ENCODE peak calls at places on chromosome 15, in four cellular contexts. R is B cell, X is NCI-H2081, B is activated T-cell treated with anti-CD3 and anti-CD28 coated beads for 24 hours. E is an unnamed sample.

GRCh38 chr15:78055923-78056713 is 21.4 kb downstream of the TBC1D2B start:
- DNase-seq in X (no peak), R (no peak), B (no peak), E (no peak)

GRCh38 chr15:57167821-57168395 is 208.4 kb upstream of the CGNL1 start:
- DNase-seq in B (no peak), R (no peak), X (no peak), E (no peak)

GRCh38 chr15:100311099-100311751 is 30.6 kb downstream of the ADAMTS17 start:
- DNase-seq in X (no peak), B (no peak), R (no peak), E (no peak)

GRCh38 chr15:36970522-36970921 is 129.8 kb downstream of the MEIS2 start:
- DNase-seq in X (peak; percentile 52), B (no peak), R (no peak), E (peak; percentile 89)

GRCh38 chr15:81317642-81318017 is 6.3 kb downstream of the STARD5 start:
- DNase-seq in R (no peak), X (no peak), B (no peak), E (no peak)

GRCh38 chr15:68228143-68228970 is 1.2 kb downstream of the CLN6 start:
- DNase-seq in B (no peak), R (no peak), X (no peak), E (no peak)

GRCh38 chr15:42511010-42511396 is 15.6 kb downstream of the SNAP23 start:
- DNase-seq in R (no peak), X (no peak), B (no peak), E (no peak)

GRCh38 chr15:68315495-68316007 is 38.0 kb downstream of the FEM1B start:
- DNase-seq in R (no peak), B (no peak), X (peak; percentile 19), E (no peak)

GRCh38 chr15:72047020-72047419 is 70.9 kb downstream of the MYO9A start:
- DNase-seq in R (no peak), B (no peak), X (no peak), E (no peak)

GRCh38 chr15:62848631-62849050 is 193.9 kb upstream of the TPM1 start:
- DNase-seq in R (no peak), B (no peak), X (no peak), E (no peak)

GRCh38 chr15:42137461-42138261 is 18.8 kb downstream of the PLA2G4F start:
- DNase-seq in R (no peak), B (no peak), X (peak; percentile 47), E (peak; percentile 43)

GRCh38 chr15:52262364-52262763 is 33.2 kb downstream of the MYO5C start:
- DNase-seq in B (no peak), X (no peak), R (no peak), E (no peak)

GRCh38 chr15:45425135-45425534 is 46.8 kb upstream of the GATM start:
- DNase-seq in X (no peak), B (no peak), R (no peak), E (no peak)

GRCh38 chr15:45522931-45523331 is 376 bp upstream of the SLC30A4 start:
- DNase-seq in B (no peak), X (peak; percentile 31), R (no peak), E (no peak)

GRCh38 chr15:40815042-40815678 is 7.9 kb upstream of the DNAJC17 start:
- DNase-seq in B (no peak), R (no peak), X (no peak), E (no peak)

GRCh38 chr15:82140859-82141258 is 95.0 kb upstream of the MEX3B start:
- DNase-seq in R (no peak), B (no peak), X (no peak), E (peak; percentile 49)

GRCh38 chr15:78749831-78750230 is 61.4 kb downstream of the ADAMTS7 start:
- DNase-seq in R (no peak), B (no peak), X (no peak), E (no peak)

GRCh38 chr15:62125763-62126162 is 39.3 kb downstream of the C2CD4B start:
- DNase-seq in B (no peak), X (peak; percentile 17), R (no peak), E (peak; percentile 68)

GRCh38 chr15:19899021-19899824 is 642.4 kb downstream of the GOLGA6L6 start:
- DNase-seq in X (no peak), B (no peak), R (peak; percentile 2), E (no peak)

GRCh38 chr15:50767332-50767861 is 1.9 kb upstream of the SPPL2A start:
- DNase-seq in B (no peak), R (no peak), X (no peak), E (no peak)

GRCh38 chr15:100809151-100809550 is 70.5 kb upstream of the ALDH1A3 start:
- DNase-seq in B (no peak), R (no peak), X (no peak), E (no peak)

GRCh38 chr15:84937144-84937543 is 44.5 kb upstream of the PDE8A start:
- DNase-seq in R (no peak), X (no peak), B (no peak), E (no peak)

GRCh38 chr15:85691350-85692240 is 103.1 kb downstream of the KLHL25 start:
- DNase-seq in R (no peak), X (no peak), B (no peak), E (no peak)

GRCh38 chr15:77312523-77312922 is 107.4 kb downstream of the PEAK1 start:
- DNase-seq in B (no peak), X (no peak), R (no peak), E (no peak)

GRCh38 chr15:33547876-33548275 is 237.1 kb downstream of the RYR3 start:
- DNase-seq in R (no peak), X (no peak), B (no peak), E (no peak)

GRCh38 chr15:86892774-86893449 is 813.2 kb downstream of the AGBL1 start:
- DNase-seq in B (no peak), X (no peak), R (no peak), E (no peak)

GRCh38 chr15:48370460-48370859 is 39.2 kb downstream of the DUT start:
- DNase-seq in R (no peak), B (no peak), X (no peak), E (no peak)

GRCh38 chr15:71125831-71126453 is 10.7 kb downstream of the THSD4 start:
- DNase-seq in B (no peak), X (no peak), R (no peak), E (no peak)

GRCh38 chr15:34582461-34583357 is 742 bp downstream of the GOLGA8B start:
- DNase-seq in X (peak; percentile 13), B (no peak), R (peak; percentile 70), E (no peak)

GRCh38 chr15:65249641-65250040 is 37.0 kb downstream of the PARP16 start:
- DNase-seq in R (no peak), B (peak; percentile 67), X (no peak), E (no peak)

GRCh38 chr15:100988874-100989273 is 69.7 kb downstream of the LRRK1 start:
- DNase-seq in X (no peak), R (no peak), B (no peak), E (no peak)

GRCh38 chr15:47885921-47886320 is 168.6 kb downstream of the SEMA6D start:
- DNase-seq in R (no peak), X (no peak), B (no peak), E (no peak)

GRCh38 chr15:48644498-48644826 is 1.0 kb downstream of the FBN1 start:
- DNase-seq in X (no peak), R (peak; percentile 23), B (no peak), E (no peak)

GRCh38 chr15:92845109-92845508 is 55.0 kb upstream of the CHD2 start:
- DNase-seq in X (no peak), B (no peak), R (peak; percentile 60), E (peak; percentile 34)

GRCh38 chr15:45714501-45715488 is 80.0 kb downstream of the SQOR start:
- DNase-seq in B (peak; percentile 16), X (peak; percentile 80), R (no peak), E (no peak)

GRCh38 chr15:59615661-59616060 is 4.1 kb downstream of the GCNT3 start:
- DNase-seq in R (no peak), B (no peak), X (no peak), E (no peak)

GRCh38 chr15:66907826-66908502 is 157.4 kb upstream of the SMAD3 start:
- DNase-seq in R (peak; percentile 49), X (no peak), B (no peak), E (no peak)

GRCh38 chr15:58559904-58560588 is 128.3 kb downstream of the LIPC start:
- DNase-seq in B (no peak), R (no peak), X (no peak), E (no peak)

GRCh38 chr15:67193223-67194009 is 61.0 kb downstream of the AAGAB start:
- DNase-seq in X (no peak), R (no peak), B (no peak), E (no peak)

E was measured in DMS153.